ENCODE peak calls at places on chromosomes 4 and X, in four cellular contexts. A is ovary, W is heart left ventricle, Z is upper lobe of left lung. S is an unnamed sample.

GRCh38 chrX:141839856-141840255 is 1.7 kb downstream of the MAGEC3 start:
- DNase-seq in A (no peak), W (no peak), Z (no peak), S (no peak)

GRCh38 chr4:31193516-31193915 is 473.3 kb downstream of the PCDH7 start:
- DNase-seq in A (no peak), W (no peak), Z (no peak), S (no peak)

GRCh38 chr4:121998024-121998423 is 46.2 kb upstream of the TRPC3 start:
- DNase-seq in A (no peak), W (peak; percentile 25), Z (no peak), S (no peak)

GRCh38 chr4:139210486-139210885 is 33.5 kb upstream of the ELF2 start:
- DNase-seq in A (no peak), W (no peak), Z (no peak), S (peak; percentile 70)

GRCh38 chr4:150708004-150708403 is 126.1 kb downstream of the MAB21L2 start:
- DNase-seq in A (no peak), W (no peak), Z (no peak), S (no peak)

GRCh38 chr4:83329521-83330105 is 5.0 kb downstream of the HPSE start:
- DNase-seq in A (no peak), W (no peak), Z (no peak), S (no peak)

GRCh38 chrX:149374751-149375150 is 130.4 kb downstream of the IDS start:
- DNase-seq in A (no peak), W (no peak), Z (no peak), S (no peak)

GRCh38 chrX:19616959-19617358 is 101.7 kb upstream of the MAP3K15 start:
- DNase-seq in A (no peak), W (no peak), Z (no peak), S (no peak)

GRCh38 chr4:110705440-110705782 is 82.5 kb upstream of the PITX2 start:
- DNase-seq in A (no peak), W (no peak), Z (no peak), S (no peak)

GRCh38 chr4:3442460-3442958 is 741 bp downstream of the HGFAC start:
- DNase-seq in A (no peak), W (no peak), Z (no peak), S (no peak)
- H3K27ac ChIP-seq in A (no peak overlapping the region), W (no peak overlapping the region), Z (no peak overlapping the region), S (no peak overlapping the region)

DNA sequence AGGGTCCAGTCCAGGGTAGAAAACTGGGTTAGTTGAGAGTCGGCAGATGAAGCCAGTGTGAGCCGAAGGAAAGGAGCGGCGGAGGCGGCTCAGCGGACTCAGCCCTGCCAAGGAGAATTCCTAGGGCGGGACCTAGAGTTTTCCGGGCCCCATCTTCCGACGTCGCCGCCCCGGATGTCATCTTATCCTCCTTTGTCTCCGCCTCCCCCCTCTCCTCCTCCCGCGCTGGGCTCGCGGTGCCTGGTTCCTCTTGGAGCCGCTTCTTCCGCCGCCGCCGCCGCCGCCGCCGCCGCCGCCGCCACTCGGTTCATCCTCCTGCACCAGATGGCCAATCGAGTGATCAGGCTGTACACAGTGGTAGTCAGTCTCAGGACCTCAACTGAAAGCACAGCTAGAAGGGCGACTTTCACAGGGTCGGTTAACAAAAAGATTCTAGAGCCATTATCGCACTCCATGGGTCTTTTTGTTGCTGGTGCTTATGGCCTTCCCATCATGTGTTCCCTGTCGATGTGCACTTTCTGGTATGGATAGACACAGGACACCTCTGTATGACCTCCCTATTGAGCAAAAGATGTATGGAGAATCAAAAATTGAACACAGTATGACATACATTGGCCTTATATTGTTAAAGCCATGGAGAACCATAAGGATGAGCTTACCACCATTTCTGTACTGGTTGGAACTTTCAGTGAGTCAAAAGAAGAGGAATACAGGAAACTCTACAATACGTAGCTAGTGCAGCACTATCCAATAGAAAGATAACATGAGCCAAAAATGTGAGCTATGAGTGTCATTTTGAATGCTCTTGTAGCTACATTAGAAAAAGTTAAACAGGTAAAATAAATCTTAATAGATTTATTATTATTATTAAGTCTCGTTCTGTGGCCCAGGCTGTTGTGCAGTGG is 32.4 kb upstream of the THOC2 start:
- DNase-seq in A (peak; percentile 79), W (peak; percentile 88), Z (peak; percentile 93), S (peak; percentile 87)
- TF ChIP-seq POLR2A in A (no peak), W (peak; percentile 24), Z (no peak), S (no peak)

GRCh38 chr4:103032575-103032974 is 13.1 kb upstream of the SLC9B1 start:
- DNase-seq in A (no peak), W (no peak), Z (no peak), S (no peak)
- TF ChIP-seq CTCF in A (no peak), W (peak; percentile 20), Z (peak; percentile 31), S (no peak)

DNA sequence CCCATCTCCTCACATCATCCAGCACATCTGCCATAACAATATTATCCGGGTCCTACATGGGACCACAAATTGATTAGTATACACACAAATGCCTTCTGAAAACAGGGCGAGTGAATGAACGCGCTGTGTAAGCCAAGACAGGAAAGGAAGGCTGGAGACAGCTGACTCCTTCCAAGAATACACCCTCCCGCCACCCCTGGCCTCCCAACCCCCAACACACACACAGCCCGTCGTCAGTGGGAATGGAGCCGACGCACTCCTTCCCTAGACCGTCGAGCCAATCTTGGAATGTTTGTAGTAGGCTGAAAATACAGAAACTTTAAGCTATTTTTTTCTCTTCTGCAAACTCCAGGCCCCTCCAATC is 319 bp upstream of the MAGEH1 start:
- DNase-seq in A (no peak), W (no peak), Z (peak; percentile 0), S (no peak)
- H3K27ac ChIP-seq in A (peak overlapping the region; percentile 80), W (peak overlapping the region; percentile 80), Z (peak overlapping the region; percentile 82), S (peak overlapping the region; percentile 92)

DNA sequence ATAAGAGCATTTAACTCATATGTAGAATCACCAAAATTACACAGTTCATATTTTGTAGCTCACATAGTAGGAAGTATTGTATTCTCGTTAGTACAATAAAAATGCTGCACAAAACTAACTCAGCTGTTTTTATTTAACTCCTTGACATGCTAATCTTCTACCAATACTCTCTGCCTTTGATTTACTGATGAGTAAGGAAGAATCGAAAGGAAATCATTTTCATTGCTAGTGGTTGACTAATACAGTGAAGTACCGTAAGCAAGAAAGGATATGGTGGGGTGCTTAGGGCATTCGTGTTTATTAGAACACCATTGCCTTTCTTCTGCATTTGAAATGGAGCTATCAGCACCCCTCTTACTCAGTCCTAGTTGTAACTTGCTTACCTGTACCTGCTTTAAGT is 1239.1 kb upstream of the TENM3 start:
- DNase-seq in A (no peak), W (no peak), Z (no peak), S (no peak)
- TF ChIP-seq POLR2A in A (no peak), W (no peak), Z (no peak), S (no peak)

DNA sequence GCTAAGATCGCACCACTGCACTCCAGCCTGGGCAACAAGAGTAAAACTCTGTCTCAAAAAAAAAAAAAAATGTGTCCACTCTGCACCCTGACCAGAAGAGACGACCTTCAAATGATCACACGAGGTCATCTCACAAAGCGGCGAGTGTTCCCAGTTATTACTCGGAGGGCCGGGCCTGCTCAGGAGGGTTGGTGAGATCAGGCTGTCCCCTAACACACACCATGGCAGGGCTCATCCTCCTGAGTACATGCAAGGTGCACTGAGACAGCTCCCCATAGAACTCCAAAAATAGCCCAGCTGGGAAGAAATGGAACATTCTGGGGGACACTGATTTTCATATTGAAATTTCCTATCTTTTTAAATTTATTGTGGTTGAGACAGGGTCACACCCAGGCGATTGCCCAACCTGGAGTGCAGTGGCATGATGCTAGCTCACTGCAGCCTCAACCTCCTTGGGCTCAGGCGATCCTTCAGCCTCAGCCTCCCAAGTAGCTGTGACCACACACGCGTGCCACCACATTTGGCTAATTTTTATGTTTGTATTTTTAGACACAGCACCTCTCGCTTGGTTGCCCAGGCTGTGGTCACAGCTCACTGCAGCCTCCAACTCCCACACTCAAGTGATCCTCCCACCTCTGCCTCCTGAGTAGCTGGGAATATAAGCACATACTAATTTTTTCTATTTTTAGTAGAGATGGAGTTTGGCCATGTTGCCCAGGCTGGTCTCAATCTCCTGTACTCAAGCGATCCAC is 51.5 kb downstream of the DHRSX start:
- DNase-seq in A (no peak), W (no peak), Z (no peak), S (no peak)
- TF ChIP-seq CTCF in A (no peak), W (no peak), Z (no peak), S (no peak)

DNA sequence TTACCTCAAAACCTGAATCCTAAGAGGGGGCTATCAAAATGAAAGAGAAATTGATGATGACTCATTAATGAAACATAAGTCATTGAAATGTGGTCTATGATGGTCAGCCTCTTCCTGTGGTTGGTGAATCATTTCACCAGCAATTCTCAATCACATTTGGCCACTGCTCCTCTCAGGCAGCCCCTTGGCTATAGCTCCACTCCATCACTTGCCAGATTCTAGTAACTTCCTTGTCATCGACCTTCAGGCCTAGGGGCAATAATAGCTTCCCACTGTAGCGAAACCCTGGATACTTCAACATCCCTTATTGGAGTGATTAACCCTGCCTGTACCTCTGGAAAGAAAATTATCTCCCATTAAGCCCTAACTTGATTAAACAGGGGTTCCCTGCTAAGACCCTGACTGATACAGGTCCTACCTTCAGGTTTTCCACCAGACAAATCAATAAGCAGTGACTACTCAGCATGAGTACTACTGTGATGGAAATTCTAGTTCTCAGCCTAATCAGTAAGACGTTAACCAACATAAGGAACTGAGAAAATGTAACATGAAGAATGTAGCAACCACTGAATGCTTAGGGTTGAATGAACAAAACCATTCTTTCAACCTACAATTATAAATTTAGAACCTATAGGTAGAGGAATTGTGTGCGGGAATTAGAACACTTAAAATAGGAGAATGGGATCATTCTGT is 30.4 kb downstream of the ADH7 start:
- DNase-seq in A (no peak), W (peak; percentile 27), Z (no peak), S (no peak)
- H3K27ac ChIP-seq in A (peak overlapping the region; percentile 62), W (peak overlapping the region; percentile 36), Z (peak overlapping the region; percentile 59), S (peak overlapping the region; percentile 73)

GRCh38 chr4:176321589-176321988 is 1.8 kb downstream of the SPCS3 start:
- DNase-seq in A (no peak), W (no peak), Z (no peak), S (no peak)

GRCh38 chr4:176319237-176319703 is 496 bp upstream of the SPCS3 start:
- DNase-seq in A (no peak), W (no peak), Z (no peak), S (no peak)

GRCh38 chr4:176320976-176321361 is 1.2 kb downstream of the SPCS3 start:
- DNase-seq in A (no peak), W (no peak), Z (no peak), S (no peak)

GRCh38 chr4:176319704-176320339 is at the start of gene SPCS3:
- DNase-seq in A (peak; percentile 96), W (peak; percentile 96), Z (peak; percentile 99), S (peak; percentile 95)

GRCh38 chr4:176320340-176320975 is 692 bp downstream of the SPCS3 start:
- DNase-seq in A (peak; percentile 86), W (peak; percentile 95), Z (peak; percentile 97), S (peak; percentile 85)
- TF ChIP-seq POLR2A in A (peak; percentile 20), W (no peak), Z (no peak), S (peak; percentile 26)

DNA sequence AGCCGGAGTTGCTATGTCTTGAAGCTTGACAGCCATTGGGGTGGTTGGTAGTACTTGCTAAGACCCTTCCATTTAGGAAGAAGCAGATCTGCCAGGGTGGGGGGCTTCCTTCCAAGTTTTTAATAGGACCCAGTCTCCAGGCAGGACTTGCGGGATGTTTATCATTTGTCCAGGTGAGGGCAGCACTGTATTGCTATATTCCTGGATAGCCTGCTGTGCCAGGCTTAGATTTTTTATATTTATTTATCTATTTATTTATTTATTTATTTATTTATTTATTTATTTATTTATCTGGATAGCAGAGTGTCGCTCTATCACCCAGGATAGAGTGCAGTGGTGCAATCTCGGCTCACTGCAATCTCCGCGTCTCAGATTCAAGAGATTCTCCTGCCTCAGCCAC is 87.4 kb upstream of the CT45A1 start:
- DNase-seq in A (no peak), W (no peak), Z (no peak), S (no peak)
- TF ChIP-seq CTCF in A (no peak), W (no peak), Z (no peak), S (no peak)